ENCODE peak calls at places on chromosomes 16 and 17, in eight cellular contexts. R, L, H, K, N, D, Z and Y are unnamed samples.

GRCh38 chr17:63984206-63984605 is 11.5 kb upstream of the SCN4A start:
- DNase-seq in H (no peak), D (no peak), R (no peak), L (no peak), Z (no peak), K (no peak), N (no peak), Y (no peak)

GRCh38 chr17:40107266-40107980 is 7.0 kb upstream of the NR1D1 start:
- DNase-seq in N (no peak), H (no peak), R (no peak), L (no peak), K (no peak), Z (no peak), D (no peak), Y (no peak)

GRCh38 chr17:1060991-1061390 is 64.1 kb downstream of the TIMM22 start:
- DNase-seq in R (peak; percentile 68), K (no peak), L (peak; percentile 46), Z (peak; percentile 76), H (no peak), N (peak; percentile 86), D (peak; percentile 96), Y (no peak)

GRCh38 chr17:55830699-55831098 is 79.8 kb downstream of the PCTP start:
- DNase-seq in H (no peak), K (no peak), L (peak; percentile 34), Z (no peak), N (no peak), D (no peak), R (no peak), Y (no peak)

GRCh38 chr16:87487361-87487924 is 5.4 kb downstream of the ZCCHC14 start:
- DNase-seq in H (no peak), D (no peak), R (peak; percentile 74), K (peak; percentile 65), L (no peak), N (peak; percentile 78), Z (peak; percentile 77), Y (peak; percentile 90)

GRCh38 chr17:65496801-65497200 is 64.6 kb downstream of the AXIN2 start:
- DNase-seq in R (peak; percentile 48), Z (no peak), D (no peak), L (no peak), N (no peak), H (no peak), K (no peak), Y (no peak)

GRCh38 chr16:57482845-57483545 is 3.3 kb downstream of the DOK4 start:
- DNase-seq in K (no peak), N (peak; percentile 73), H (no peak), D (no peak), Z (no peak), L (no peak), R (peak; percentile 60), Y (no peak)

GRCh38 chr17:67680445-67681224 is 37.1 kb upstream of the NOL11 start:
- DNase-seq in L (no peak), D (no peak), H (no peak), K (no peak), N (no peak), R (no peak), Z (no peak), Y (no peak)

GRCh38 chr16:10107081-10107480 is 75.1 kb downstream of the GRIN2A start:
- DNase-seq in K (no peak), Z (no peak), N (no peak), H (no peak), L (no peak), R (no peak), D (no peak), Y (no peak)

GRCh38 chr17:67950945-67951344 is 45.3 kb downstream of the C17orf58 start:
- DNase-seq in H (no peak), R (no peak), D (no peak), L (no peak), Z (no peak), N (no peak), K (no peak), Y (no peak)